ENCODE peak calls at places on chromosomes 1 and 21, in six cellular contexts. R, L, U, O, F and H are unnamed samples.

GRCh38 chr1:39754026-39754569 is 15.4 kb downstream of the PPIE start:
- DNase-seq in R (no peak), L (no peak), U (no peak), O (no peak), F (peak; percentile 50), H (no peak)

GRCh38 chr1:36023098-36023769 is 60.7 kb upstream of the TEKT2 start:
- DNase-seq in R (no peak), L (no peak), U (no peak), O (no peak), F (no peak), H (no peak)

GRCh38 chr1:156115514-156116374 is 1.2 kb downstream of the LMNA start:
- DNase-seq in R (no peak), L (peak; percentile 85), U (peak; percentile 55), O (no peak), F (peak; percentile 74), H (no peak)

GRCh38 chr1:23591460-23592208 is 32.3 kb upstream of the ID3 start:
- DNase-seq in R (no peak), L (no peak), U (no peak), O (no peak), F (no peak), H (no peak)

GRCh38 chr1:109838838-109839240 is 71.8 kb upstream of the CSF1 start:
- DNase-seq in R (no peak), L (no peak), U (no peak), O (peak; percentile 13), F (peak; percentile 75), H (no peak)

GRCh38 chr1:109488696-109489095 is 5.0 kb downstream of the ATXN7L2 start:
- DNase-seq in R (no peak), L (no peak), U (no peak), O (no peak), F (no peak), H (no peak)

GRCh38 chr1:111598534-111598933 is 21.1 kb upstream of the RAP1A start:
- DNase-seq in R (no peak), L (no peak), U (no peak), O (no peak), F (no peak), H (no peak)

GRCh38 chr1:151970641-151971040 is 23.0 kb downstream of the S100A10 start:
- DNase-seq in R (no peak), L (no peak), U (no peak), O (no peak), F (peak; percentile 91), H (no peak)

GRCh38 chr1:185541861-185542260 is 192.3 kb upstream of the HMCN1 start:
- DNase-seq in R (no peak), L (no peak), U (no peak), O (no peak), F (peak; percentile 21), H (no peak)

GRCh38 chr1:44999232-44999631 is 11.9 kb downstream of the HECTD3 start:
- DNase-seq in R (no peak), L (no peak), U (no peak), O (no peak), F (no peak), H (no peak)

GRCh38 chr1:228955691-228956090 is 220.4 kb downstream of the RHOU start:
- DNase-seq in R (no peak), L (no peak), U (no peak), O (no peak), F (peak; percentile 61), H (no peak)

GRCh38 chr21:44850905-44851657 is 22.4 kb downstream of the PTTG1IP start:
- DNase-seq in R (no peak), L (no peak), U (no peak), O (no peak), F (no peak), H (peak; percentile 22)

GRCh38 chr1:26826261-26827201 is at the start of gene ZDHHC18:
- DNase-seq in R (peak; percentile 69), L (peak; percentile 91), U (peak; percentile 89), O (peak; percentile 92), F (peak; percentile 30), H (no peak)

GRCh38 chr1:30518186-30518585 is 205.2 kb downstream of the MATN1 start:
- DNase-seq in R (no peak), L (no peak), U (no peak), O (no peak), F (no peak), H (no peak)

GRCh38 chr1:205568469-205569361 is 63.1 kb downstream of the ELK4 start:
- DNase-seq in R (no peak), L (no peak), U (peak; percentile 42), O (peak; percentile 51), F (no peak), H (no peak)

GRCh38 chr1:182565537-182565936 is 23.5 kb downstream of the RNASEL start:
- DNase-seq in R (no peak), L (no peak), U (no peak), O (no peak), F (no peak), H (no peak)

GRCh38 chr1:198220428-198220827 is 63.6 kb downstream of the NEK7 start:
- DNase-seq in R (no peak), L (no peak), U (no peak), O (no peak), F (peak; percentile 95), H (no peak)

GRCh38 chr1:12215118-12215517 is 14.7 kb upstream of the VPS13D start:
- DNase-seq in R (no peak), L (no peak), U (no peak), O (no peak), F (no peak), H (no peak)

GRCh38 chr1:27154991-27155781 is at the start of gene SLC9A1:
- DNase-seq in R (peak; percentile 89), L (peak; percentile 98), U (peak; percentile 96), O (peak; percentile 92), F (peak; percentile 89), H (peak; percentile 94)

GRCh38 chr1:1510912-1511532 is 940 bp upstream of the ATAD3A start:
- DNase-seq in R (no peak), L (peak; percentile 11), U (peak; percentile 44), O (no peak), F (peak; percentile 19), H (no peak)

GRCh38 chr1:43414634-43415223 is 25.0 kb downstream of the SZT2 start:
- DNase-seq in R (peak; percentile 20), L (no peak), U (peak; percentile 77), O (peak; percentile 70), F (peak; percentile 60), H (no peak)

GRCh38 chr1:221874285-221875003 is 132.6 kb upstream of the DUSP10 start:
- DNase-seq in R (no peak), L (no peak), U (no peak), O (no peak), F (peak; percentile 79), H (no peak)

GRCh38 chr21:35974801-35975200 is 85.5 kb downstream of the SETD4 start:
- DNase-seq in R (no peak), L (no peak), U (no peak), O (no peak), F (peak; percentile 59), H (no peak)

GRCh38 chr1:33515607-33516006 is 43.2 kb downstream of the ZSCAN20 start:
- DNase-seq in R (no peak), L (peak; percentile 60), U (no peak), O (no peak), F (no peak), H (no peak)

GRCh38 chr1:76891931-76892330 is 24.7 kb downstream of the ST6GALNAC5 start:
- DNase-seq in R (no peak), L (no peak), U (no peak), O (no peak), F (peak; percentile 26), H (no peak)

GRCh38 chr1:34806396-34806795 is 13.6 kb downstream of the GJA4 start:
- DNase-seq in R (no peak), L (no peak), U (no peak), O (no peak), F (no peak), H (no peak)

GRCh38 chr1:154697710-154698109 is 89.7 kb upstream of the ADAR start:
- DNase-seq in R (no peak), L (no peak), U (no peak), O (no peak), F (peak; percentile 35), H (no peak)

GRCh38 chr1:47846981-47847380 is 150.2 kb downstream of the TRABD2B start:
- DNase-seq in R (no peak), L (no peak), U (no peak), O (no peak), F (no peak), H (no peak)

GRCh38 chr21:21002137-21002536 is 3.9 kb downstream of the NCAM2 start:
- DNase-seq in R (no peak), L (no peak), U (no peak), O (no peak), F (no peak), H (no peak)

GRCh38 chr21:39021475-39021832 is 161.8 kb downstream of the PSMG1 start:
- DNase-seq in R (no peak), L (no peak), U (no peak), O (no peak), F (no peak), H (no peak)

GRCh38 chr1:233865902-233866301 is 38.6 kb upstream of the SLC35F3 start:
- DNase-seq in R (no peak), L (no peak), U (no peak), O (no peak), F (no peak), H (no peak)

GRCh38 chr1:16900771-16901170 is 5.0 kb downstream of the RNU1-2 start:
- DNase-seq in R (no peak), L (no peak), U (no peak), O (no peak), F (no peak), H (no peak)

GRCh38 chr1:12475158-12475934 is 142.7 kb downstream of the DHRS3 start:
- DNase-seq in R (no peak), L (no peak), U (no peak), O (no peak), F (no peak), H (no peak)

GRCh38 chr1:39342776-39343175 is 138.3 kb downstream of the MACF1 start:
- DNase-seq in R (no peak), L (no peak), U (no peak), O (no peak), F (no peak), H (no peak)

GRCh38 chr21:46122241-46122671 is 24.3 kb downstream of the COL6A2 start:
- DNase-seq in R (no peak), L (peak; percentile 50), U (no peak), O (no peak), F (peak; percentile 95), H (no peak)